ENCODE peak calls at places on chromosome 12, in four cellular contexts. F is HepG2, Y is esophagus muscularis mucosa, E is HCT116. B is an unnamed sample.
A peak's percentile ranks its signal among the peaks of the same experiment; 100 is the strongest.

GRCh38 chr12:52043386-52044212 is 7.6 kb upstream of the NR4A1 start:
- DNase-seq in F (peak; percentile 52), Y (no peak), E (no peak), B (no peak)

GRCh38 chr12:11014234-11014633 is 8.2 kb downstream of the TAS2R19 start:
- DNase-seq in F (no peak), Y (no peak), E (no peak), B (no peak)

GRCh38 chr12:46679754-46680153 is 146.0 kb downstream of the SLC38A4 start:
- DNase-seq in F (no peak), Y (no peak), E (no peak), B (no peak)

GRCh38 chr12:96501139-96501741 is 11.9 kb downstream of the CFAP54 start:
- DNase-seq in F (peak; percentile 55), Y (no peak), E (peak; percentile 70), B (peak; percentile 56)

GRCh38 chr12:12281134-12281533 is 14.3 kb upstream of the LRP6 start:
- DNase-seq in F (no peak), Y (no peak), E (no peak), B (no peak)

GRCh38 chr12:111887916-111888745 is 46.1 kb downstream of the MAPKAPK5 start:
- DNase-seq in F (no peak), Y (no peak), E (no peak), B (no peak)

GRCh38 chr12:31491819-31492598 is 98.9 kb downstream of the DENND5B start:
- DNase-seq in F (peak; percentile 31), Y (no peak), E (peak; percentile 93), B (no peak)

GRCh38 chr12:32454075-32454474 is 54.7 kb downstream of the FGD4 start:
- DNase-seq in F (no peak), Y (no peak), E (peak; percentile 35), B (no peak)

GRCh38 chr12:27785882-27786570 is 6.0 kb upstream of the MANSC4 start:
- DNase-seq in F (no peak), Y (no peak), E (no peak), B (no peak)

GRCh38 chr12:112151766-112152541 is 26.6 kb downstream of the TRAFD1 start:
- DNase-seq in F (no peak), Y (peak; percentile 37), E (no peak), B (no peak)

GRCh38 chr12:94684416-94684815 is 34.1 kb upstream of the TMCC3 start:
- DNase-seq in F (no peak), Y (no peak), E (no peak), B (no peak)

GRCh38 chr12:77847665-77848431 is 17.2 kb downstream of the NAV3 start:
- DNase-seq in F (no peak), Y (no peak), E (peak; percentile 59), B (no peak)

GRCh38 chr12:15910468-15910863 is 666 bp upstream of the DERA start:
- DNase-seq in F (no peak), Y (no peak), E (no peak), B (no peak)

GRCh38 chr12:68775121-68775520 is 29.1 kb downstream of the SLC35E3 start:
- DNase-seq in F (no peak), Y (no peak), E (no peak), B (no peak)

GRCh38 chr12:68769941-68770340 is 24.0 kb downstream of the SLC35E3 start:
- DNase-seq in F (no peak), Y (no peak), E (no peak), B (no peak)

GRCh38 chr12:68773582-68773981 is 27.6 kb downstream of the SLC35E3 start:
- DNase-seq in F (no peak), Y (no peak), E (no peak), B (no peak)

GRCh38 chr12:68771223-68771925 is 25.4 kb downstream of the SLC35E3 start:
- DNase-seq in F (no peak), Y (no peak), E (no peak), B (no peak)

DNA sequence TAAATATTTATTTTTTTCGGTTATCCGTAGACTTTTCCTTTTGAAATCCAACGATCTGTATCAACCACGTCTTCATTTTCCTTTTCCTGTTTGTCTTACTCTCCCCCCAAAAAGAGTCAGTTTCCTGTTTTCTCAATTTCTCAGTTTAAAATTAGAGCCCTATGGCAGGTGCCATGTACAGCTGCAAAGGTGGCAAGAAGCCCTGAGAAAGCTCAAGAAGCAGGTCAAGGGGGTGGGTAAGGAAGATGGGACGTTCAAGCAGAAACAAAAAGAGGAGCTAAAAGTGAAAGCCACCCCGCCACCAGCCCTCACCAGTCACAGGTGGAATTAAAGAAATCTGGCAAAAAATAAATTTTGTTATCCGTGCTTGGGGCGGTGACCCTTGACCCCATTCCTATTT is 26.7 kb downstream of the SLC35E3 start:
- DNase-seq in F (no peak), Y (no peak), E (no peak), B (peak; percentile 13)
- TF ChIP-seq POLR2AphosphoS5 in F (no peak), Y (no peak), E (no peak), B (no peak)

GRCh38 chr12:106080111-106080732 is 58.5 kb downstream of the NUAK1 start:
- DNase-seq in F (no peak), Y (no peak), E (no peak), B (no peak)
- TF ChIP-seq POLR2AphosphoS5 in F (no peak), Y (peak; percentile 27), E (no peak), B (no peak)

GRCh38 chr12:4564819-4565218 is 2.8 kb downstream of the DYRK4 start:
- DNase-seq in F (no peak), Y (no peak), E (no peak), B (no peak)

GRCh38 chr12:4567073-4567881 is 5.3 kb downstream of the DYRK4 start:
- DNase-seq in F (no peak), Y (peak; percentile 57), E (no peak), B (no peak)

GRCh38 chr12:4566474-4566873 is 4.5 kb downstream of the DYRK4 start:
- DNase-seq in F (no peak), Y (peak; percentile 29), E (no peak), B (no peak)

GRCh38 chr12:4563336-4563735 is 1.3 kb downstream of the DYRK4 start:
- DNase-seq in F (no peak), Y (no peak), E (no peak), B (no peak)

GRCh38 chr12:4562034-4562657 is at the start of gene DYRK4:
- DNase-seq in F (peak; percentile 72), Y (no peak), E (no peak), B (peak; percentile 92)
- TF ChIP-seq POLR2AphosphoS5 in F (no peak), Y (no peak), E (no peak), B (peak; percentile 26)

DNA sequence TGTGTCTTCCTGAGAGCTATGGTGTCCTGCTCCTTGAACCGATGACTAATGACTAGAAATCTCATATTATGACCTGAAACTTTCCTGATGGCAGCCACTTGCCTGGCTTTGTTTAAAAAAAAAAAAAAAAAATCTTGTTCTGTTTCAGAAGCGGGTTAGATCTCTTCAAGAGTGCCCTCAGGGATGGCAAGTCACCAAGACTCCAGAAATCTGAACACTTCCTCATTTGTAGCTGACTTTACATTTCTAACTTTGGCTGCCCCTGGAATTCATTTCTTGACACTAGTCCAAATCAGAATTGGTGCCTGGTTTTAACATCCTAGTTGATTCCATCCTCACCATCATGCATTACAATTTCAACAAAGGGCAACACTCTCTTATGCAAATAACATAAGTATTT is 295.5 kb downstream of the RMST start:
- DNase-seq in F (no peak), Y (no peak), E (no peak), B (no peak)
- TF ChIP-seq POLR2AphosphoS5 in F (no peak), Y (no peak), E (no peak), B (no peak)

DNA sequence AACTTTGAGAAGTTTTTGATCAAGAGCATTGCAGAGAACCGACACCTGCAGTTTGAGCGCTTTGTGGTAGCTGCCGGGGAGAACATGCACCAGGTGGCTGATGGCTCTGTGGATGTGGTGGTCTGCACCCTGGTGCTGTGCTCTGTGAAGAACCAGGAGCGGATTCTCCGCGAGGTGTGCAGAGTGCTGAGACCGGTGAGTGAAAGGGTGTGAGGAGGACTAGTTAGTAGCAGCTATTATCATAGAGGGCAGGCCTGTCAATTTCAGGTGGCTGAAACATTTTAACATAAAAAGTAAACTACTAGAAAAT is 27.0 kb upstream of the HIGD1C start:
- DNase-seq in F (no peak), Y (no peak), E (no peak), B (peak; percentile 30)
- TF ChIP-seq POLR2AphosphoS5 in F (no peak), Y (no peak), E (no peak), B (no peak)

GRCh38 chr12:53591301-53592206 is 34.6 kb downstream of the ATF7 start:
- DNase-seq in F (peak; percentile 41), Y (no peak), E (no peak), B (no peak)
- TF ChIP-seq POLR2AphosphoS5 in F (no peak), Y (no peak), E (no peak), B (no peak)

DNA sequence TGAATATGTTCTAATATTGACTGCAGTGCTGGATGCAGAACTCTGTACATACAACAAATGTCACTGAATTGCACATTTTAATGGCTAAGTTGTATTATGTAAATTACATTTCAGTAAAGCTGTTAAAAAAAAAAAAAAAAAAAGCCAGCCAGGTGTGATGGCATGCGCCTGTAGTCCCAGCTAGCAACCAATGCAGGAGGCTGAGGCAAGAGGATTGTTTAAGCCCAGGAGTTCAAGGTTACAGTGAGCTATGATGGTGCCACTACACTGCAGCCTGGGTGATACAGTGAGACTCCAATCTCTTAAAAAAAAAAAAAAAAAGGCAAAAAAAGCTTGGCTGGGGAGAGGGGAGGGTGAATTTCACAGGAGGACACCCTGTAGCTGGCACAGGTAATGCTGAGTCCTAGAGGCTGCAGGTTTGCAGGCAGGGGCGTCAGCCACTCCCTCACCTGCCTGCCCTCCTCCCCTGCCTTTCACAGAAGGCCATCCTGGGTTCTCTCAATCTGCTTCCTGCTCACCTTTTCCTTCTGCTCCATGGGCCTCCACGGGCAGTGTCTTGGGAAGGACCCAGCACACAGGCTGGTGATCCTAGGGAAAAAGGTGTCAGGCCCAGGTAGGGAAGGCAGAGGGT is 40.7 kb downstream of the TESC start:
- DNase-seq in F (peak; percentile 52), Y (no peak), E (no peak), B (no peak)
- TF ChIP-seq POLR2AphosphoS5 in F (no peak), Y (no peak), E (no peak), B (no peak)

GRCh38 chr12:99138397-99138796 is 493.3 kb downstream of the APAF1 start:
- DNase-seq in F (no peak), Y (no peak), E (no peak), B (no peak)
- TF ChIP-seq POLR2AphosphoS5 in F (no peak), Y (no peak), E (no peak), B (no peak)

B was measured in transverse colon.